ENCODE peak calls at places on chromosomes 5 and 9, in five cellular contexts. B is RCC 7860; H is DMS153; Y is activated CD4-positive, CD25-positive, alpha-beta regulatory T cell; C is transverse colon. O is an unnamed sample.

GRCh38 chr9:136619742-136620440 is 42.8 kb upstream of the EGFL7 start:
- DNase-seq in H (no peak), Y (no peak), B (peak), C (peak), O (no peak)

GRCh38 chr9:117303643-117304230 is 111.1 kb downstream of the ASTN2 start:
- DNase-seq in B (no peak), C (no peak), H (no peak), Y (no peak), O (no peak)

GRCh38 chr5:155616779-155617392 is 603.3 kb downstream of the KIF4B start:
- DNase-seq in Y (peak), C (peak), H (no peak), B (no peak), O (peak)

GRCh38 chr9:92043002-92043401 is 72.2 kb downstream of the SPTLC1 start:
- DNase-seq in H (no peak), C (no peak), Y (no peak), B (no peak), O (no peak)

GRCh38 chr9:130740218-130741023 is 46.8 kb downstream of the EXOSC2 start:
- DNase-seq in C (no peak), Y (no peak), H (no peak), B (no peak), O (no peak)

GRCh38 chr9:91116711-91117110 is 245.0 kb downstream of the AUH start:
- DNase-seq in Y (no peak), B (no peak), H (no peak), C (no peak), O (no peak)

GRCh38 chr5:32090755-32091128 is 83.4 kb downstream of the GOLPH3 start:
- DNase-seq in B (no peak), C (no peak), H (no peak), Y (no peak), O (no peak)

GRCh38 chr5:18797241-18797640 is 1163.0 kb downstream of the TAF11L14 start:
- DNase-seq in C (no peak), B (no peak), H (no peak), Y (no peak), O (no peak)

GRCh38 chr5:71882826-71883744 is 164.0 kb downstream of the CARTPT start:
- DNase-seq in C (no peak), Y (no peak), B (no peak), H (no peak), O (peak)

GRCh38 chr5:59401637-59402036 is 491.9 kb downstream of the PDE4D start:
- DNase-seq in B (no peak), H (peak), C (no peak), Y (no peak), O (no peak)

GRCh38 chr9:72856985-72857631 is 95.7 kb downstream of the ALDH1A1 start:
- DNase-seq in C (no peak), Y (no peak), B (peak), H (no peak), O (peak)

GRCh38 chr5:148998174-148998797 is 64.6 kb downstream of the SH3TC2 start:
- DNase-seq in C (no peak), B (peak), H (no peak), Y (no peak), O (no peak)

GRCh38 chr5:61319388-61320146 is 12.5 kb upstream of the ZSWIM6 start:
- DNase-seq in H (no peak), B (no peak), Y (no peak), C (peak), O (no peak)

GRCh38 chr9:73219985-73220626 is 68.4 kb downstream of the ANXA1 start:
- DNase-seq in Y (no peak), B (peak), C (no peak), H (no peak), O (no peak)

GRCh38 chr5:140509898-140510297 is 37.6 kb upstream of the EIF4EBP3 start:
- DNase-seq in C (no peak), Y (no peak), H (no peak), B (no peak), O (no peak)

GRCh38 chr9:6068983-6069382 is 53.6 kb upstream of the RANBP6 start:
- DNase-seq in B (no peak), Y (no peak), H (no peak), C (no peak), O (no peak)

GRCh38 chr9:131103535-131103934 is 7.2 kb downstream of the AIF1L start:
- DNase-seq in Y (no peak), H (no peak), C (no peak), B (no peak), O (no peak)

GRCh38 chr5:66877843-66878242 is 281.6 kb downstream of the MAST4 start:
- DNase-seq in B (no peak), C (no peak), Y (no peak), H (no peak), O (no peak)

O was measured in H54.